ENCODE peak calls at places on chromosomes 3 and 15, in seven cellular contexts. S is GM23338; E is K562; C is fibroblast of gingiva; O is AG09309; G is naive thymus-derived CD8-positive, alpha-beta T cell; K is T-cell. J is an unnamed sample.

GRCh38 chr3:2099779-2100191 is 1.1 kb downstream of the CNTN4 start:
- DNase-seq in S (peak; percentile 44), E (no peak), C (no peak), O (no peak), G (no peak), K (no peak), J (no peak)

GRCh38 chr3:48057521-48057920 is 41.3 kb upstream of the MAP4 start:
- DNase-seq in S (no peak), E (no peak), C (peak; percentile 39), O (no peak), G (no peak), K (no peak), J (no peak)

GRCh38 chr15:34642252-34642651 is 58.8 kb upstream of the GOLGA8B start:
- DNase-seq in S (peak; percentile 23), E (no peak), C (no peak), O (no peak), G (no peak), K (no peak), J (no peak)

GRCh38 chr3:8596706-8597514 is 47.7 kb downstream of the SSUH2 start:
- DNase-seq in S (no peak), E (no peak), C (no peak), O (no peak), G (no peak), K (no peak), J (no peak)

GRCh38 chr3:143084856-143085731 is 34.5 kb upstream of the CHST2 start:
- DNase-seq in S (no peak), E (peak; percentile 98), C (peak; percentile 22), O (no peak), G (no peak), K (no peak), J (no peak)

GRCh38 chr3:152269423-152270144 is 855 bp downstream of the MBNL1 start:
- DNase-seq in S (peak; percentile 30), E (no peak), C (peak; percentile 97), O (peak; percentile 93), G (peak; percentile 86), K (peak; percentile 57), J (peak; percentile 88)

GRCh38 chr3:134104031-134104430 is 74.3 kb upstream of the SLCO2A1 start:
- DNase-seq in S (no peak), E (no peak), C (no peak), O (no peak), G (no peak), K (no peak), J (no peak)

GRCh38 chr15:67149859-67150824 is 84.7 kb downstream of the SMAD3 start:
- DNase-seq in S (peak; percentile 76), E (peak; percentile 59), C (peak; percentile 75), O (peak; percentile 97), G (no peak), K (no peak), J (no peak)